ENCODE peak calls at places on chromosomes 13 and 19, in seven cellular contexts. One of them, this sample, is unnamed.

GRCh38 chr19:45321848-45322247 is 827 bp downstream of the CKM start:
- DNase-seq in IMR-90: no peak
- DNase-seq in HCT116: no peak
- DNase-seq in neuronal stem cell: no peak
- DNase-seq in GM23248: no peak
- DNase-seq in GM23338: no peak
- DNase-seq in PC-3: no peak
- DNase-seq in this sample: no peak

GRCh38 chr13:99985886-99986527 is 4.4 kb downstream of the ZIC2 start:
- DNase-seq in GM23338: no peak
- DNase-seq in PC-3: no peak
- DNase-seq in HCT116: no peak
- DNase-seq in GM23248: no peak
- DNase-seq in neuronal stem cell: no peak
- DNase-seq in IMR-90: no peak
- DNase-seq in this sample: no peak

GRCh38 chr19:38728752-38729541 is 15.3 kb downstream of the CAPN12 start:
- DNase-seq in HCT116: no peak
- DNase-seq in PC-3: no peak
- DNase-seq in IMR-90: no peak
- DNase-seq in GM23338: no peak
- DNase-seq in neuronal stem cell: no peak
- DNase-seq in GM23248: no peak
- DNase-seq in this sample: no peak

GRCh38 chr19:33220115-33220514 is 5.5 kb downstream of the SLC7A10 start:
- DNase-seq in GM23248: no peak
- DNase-seq in IMR-90: no peak
- DNase-seq in GM23338: no peak
- DNase-seq in neuronal stem cell: no peak
- DNase-seq in PC-3: no peak
- DNase-seq in HCT116: no peak
- DNase-seq in this sample: no peak

GRCh38 chr19:17075860-17076538 is 422 bp downstream of the MYO9B start:
- DNase-seq in neuronal stem cell: no peak
- DNase-seq in GM23338: peak
- DNase-seq in HCT116: no peak
- DNase-seq in IMR-90: peak
- DNase-seq in GM23248: peak
- DNase-seq in PC-3: peak
- DNase-seq in this sample: peak

GRCh38 chr19:46716013-46716671 is 772 bp downstream of the PRKD2 start:
- DNase-seq in PC-3: no peak
- DNase-seq in HCT116: no peak
- DNase-seq in IMR-90: no peak
- DNase-seq in GM23248: peak
- DNase-seq in neuronal stem cell: no peak
- DNase-seq in GM23338: peak
- DNase-seq in this sample: peak

GRCh38 chr13:50580684-50581305 is 262.7 kb downstream of the DLEU7 start:
- DNase-seq in GM23248: peak
- DNase-seq in HCT116: no peak
- DNase-seq in GM23338: no peak
- DNase-seq in PC-3: no peak
- DNase-seq in neuronal stem cell: no peak
- DNase-seq in IMR-90: peak
- DNase-seq in this sample: no peak

GRCh38 chr13:114079601-114080536 is 52.6 kb downstream of the RASA3 start:
- DNase-seq in IMR-90: no peak
- DNase-seq in PC-3: no peak
- DNase-seq in HCT116: no peak
- DNase-seq in GM23338: no peak
- DNase-seq in neuronal stem cell: no peak
- DNase-seq in GM23248: no peak
- DNase-seq in this sample: no peak

GRCh38 chr13:43300817-43301216 is 277.4 kb downstream of the DNAJC15 start:
- DNase-seq in neuronal stem cell: no peak
- DNase-seq in PC-3: no peak
- DNase-seq in GM23248: peak
- DNase-seq in GM23338: no peak
- DNase-seq in IMR-90: peak
- DNase-seq in HCT116: no peak
- DNase-seq in this sample: no peak

GRCh38 chr13:99132295-99132835 is 68.3 kb upstream of the UBAC2 start:
- DNase-seq in HCT116: no peak
- DNase-seq in neuronal stem cell: no peak
- DNase-seq in PC-3: no peak
- DNase-seq in GM23338: no peak
- DNase-seq in GM23248: no peak
- DNase-seq in IMR-90: no peak
- DNase-seq in this sample: peak

GRCh38 chr19:18191640-18192062 is 1.4 kb upstream of the MPV17L2 start:
- DNase-seq in HCT116: no peak
- DNase-seq in PC-3: no peak
- DNase-seq in GM23338: no peak
- DNase-seq in IMR-90: no peak
- DNase-seq in GM23248: no peak
- DNase-seq in neuronal stem cell: no peak
- DNase-seq in this sample: no peak

GRCh38 chr19:33310606-33311325 is 8.4 kb upstream of the CEBPA start:
- DNase-seq in IMR-90: no peak
- DNase-seq in GM23248: no peak
- DNase-seq in PC-3: peak
- DNase-seq in neuronal stem cell: no peak
- DNase-seq in HCT116: no peak
- DNase-seq in GM23338: peak
- DNase-seq in this sample: no peak

GRCh38 chr13:19183676-19184075 is 2.1 kb upstream of the TUBA3C start:
- DNase-seq in GM23248: no peak
- DNase-seq in GM23338: no peak
- DNase-seq in PC-3: no peak
- DNase-seq in neuronal stem cell: no peak
- DNase-seq in HCT116: no peak
- DNase-seq in IMR-90: no peak
- DNase-seq in this sample: no peak

GRCh38 chr19:58386576-58387337 is at the start of gene RPS5:
- DNase-seq in PC-3: peak
- DNase-seq in GM23338: peak
- DNase-seq in HCT116: peak
- DNase-seq in neuronal stem cell: peak
- DNase-seq in IMR-90: peak
- DNase-seq in GM23248: peak
- DNase-seq in this sample: peak

GRCh38 chr13:111548805-111549204 is 228.4 kb downstream of the TEX29 start:
- DNase-seq in GM23248: no peak
- DNase-seq in neuronal stem cell: no peak
- DNase-seq in GM23338: no peak
- DNase-seq in IMR-90: no peak
- DNase-seq in HCT116: no peak
- DNase-seq in PC-3: no peak
- DNase-seq in this sample: no peak

GRCh38 chr19:21482863-21483276 is 22.5 kb upstream of the ZNF429 start:
- DNase-seq in HCT116: peak
- DNase-seq in GM23248: peak
- DNase-seq in neuronal stem cell: no peak
- DNase-seq in PC-3: peak
- DNase-seq in GM23338: peak
- DNase-seq in IMR-90: no peak
- DNase-seq in this sample: peak

GRCh38 chr19:52669586-52669985 is 31.4 kb upstream of the ZNF83 start:
- DNase-seq in HCT116: no peak
- DNase-seq in GM23338: no peak
- DNase-seq in PC-3: no peak
- DNase-seq in IMR-90: no peak
- DNase-seq in neuronal stem cell: no peak
- DNase-seq in GM23248: no peak
- DNase-seq in this sample: no peak

DNA sequence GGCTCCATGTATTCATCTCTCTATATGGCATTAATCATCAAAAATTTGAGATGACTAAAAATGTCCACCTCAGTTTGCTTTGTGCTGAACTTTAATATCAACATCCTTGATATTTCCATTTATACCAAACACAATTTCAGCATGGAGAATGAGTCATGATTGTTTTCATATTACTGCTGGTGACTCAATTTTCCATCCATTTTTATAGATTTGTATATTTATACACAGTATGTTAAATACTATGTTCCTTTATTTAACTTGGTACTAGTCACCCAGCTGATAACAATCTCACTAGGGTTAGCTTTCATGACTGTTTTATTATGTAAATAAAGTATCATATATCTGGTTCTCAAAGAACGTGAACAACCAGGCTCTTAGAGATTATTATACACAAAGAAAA is 1255.1 kb downstream of the SLITRK1 start:
- DNase-seq in IMR-90: peak
- DNase-seq in neuronal stem cell: no peak
- DNase-seq in HCT116: no peak
- DNase-seq in GM23338: no peak
- DNase-seq in PC-3: peak
- DNase-seq in GM23248: peak
- DNase-seq in this sample: no peak
- H3K4me2 ChIP-seq in IMR-90: no peak
- H3K4me2 ChIP-seq in neuronal stem cell: no peak
- H3K4me2 ChIP-seq in HCT116: no peak
- H3K4me2 ChIP-seq in GM23338: no peak
- H3K4me2 ChIP-seq in PC-3: peak
- H3K4me2 ChIP-seq in GM23248: no peak
- H3K4me2 ChIP-seq in this sample: no peak

GRCh38 chr13:34466301-34466700 is 475.8 kb upstream of the NBEA start:
- DNase-seq in GM23338: no peak
- DNase-seq in IMR-90: no peak
- DNase-seq in neuronal stem cell: no peak
- DNase-seq in GM23248: no peak
- DNase-seq in PC-3: peak
- DNase-seq in HCT116: no peak
- DNase-seq in this sample: no peak

GRCh38 chr13:34465423-34465922 is 476.6 kb upstream of the NBEA start:
- DNase-seq in GM23248: no peak
- DNase-seq in IMR-90: no peak
- DNase-seq in HCT116: no peak
- DNase-seq in GM23338: no peak
- DNase-seq in PC-3: no peak
- DNase-seq in neuronal stem cell: no peak
- DNase-seq in this sample: no peak

GRCh38 chr13:34474469-34474868 is 467.6 kb upstream of the NBEA start:
- DNase-seq in HCT116: no peak
- DNase-seq in PC-3: no peak
- DNase-seq in IMR-90: no peak
- DNase-seq in neuronal stem cell: no peak
- DNase-seq in GM23338: no peak
- DNase-seq in GM23248: no peak
- DNase-seq in this sample: no peak

GRCh38 chr13:34467450-34468083 is 474.5 kb upstream of the NBEA start:
- DNase-seq in GM23248: no peak
- DNase-seq in IMR-90: no peak
- DNase-seq in PC-3: no peak
- DNase-seq in HCT116: no peak
- DNase-seq in neuronal stem cell: no peak
- DNase-seq in GM23338: no peak
- DNase-seq in this sample: no peak

DNA sequence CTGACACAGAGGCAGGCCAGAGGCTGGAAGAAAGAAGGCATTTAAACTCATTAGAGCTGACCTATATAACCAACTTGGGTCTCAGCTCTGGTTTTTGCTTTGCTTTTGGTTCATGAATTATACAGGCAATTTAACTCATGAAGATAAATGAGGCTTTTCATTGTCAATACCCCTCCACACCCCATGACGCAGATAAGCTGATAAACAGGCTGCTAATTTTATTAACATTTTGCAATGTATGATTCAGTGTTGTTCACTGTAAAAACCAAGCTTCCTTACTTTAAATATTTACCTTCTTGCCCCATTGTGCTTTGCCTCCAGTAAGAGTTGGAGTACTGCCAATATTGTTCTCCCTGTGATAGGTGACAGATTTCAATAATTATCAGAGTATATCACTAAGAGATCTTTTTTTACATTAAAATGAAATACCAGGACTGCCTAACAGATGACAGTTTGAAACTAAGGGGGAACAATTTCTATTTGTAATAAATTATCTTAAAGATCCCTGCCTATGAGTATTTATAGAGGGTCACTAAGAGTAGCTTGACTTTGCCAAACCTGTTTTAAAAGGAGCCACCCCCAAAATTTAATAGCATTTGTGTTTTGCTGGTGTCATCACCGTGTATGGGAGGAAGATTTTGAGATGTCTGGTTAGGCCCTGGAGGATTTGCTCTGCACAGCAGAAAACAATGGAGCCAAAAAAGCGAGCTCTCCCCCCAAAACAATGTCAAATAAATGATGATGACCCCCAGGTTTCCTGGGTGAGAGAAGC is 472.7 kb upstream of the NBEA start:
- DNase-seq in neuronal stem cell: no peak
- DNase-seq in GM23248: no peak
- DNase-seq in HCT116: no peak
- DNase-seq in PC-3: peak
- DNase-seq in GM23338: no peak
- DNase-seq in IMR-90: no peak
- DNase-seq in this sample: no peak
- H3K4me2 ChIP-seq in neuronal stem cell: no peak
- H3K4me2 ChIP-seq in GM23248: no peak
- H3K4me2 ChIP-seq in HCT116: no peak
- H3K4me2 ChIP-seq in PC-3: peak
- H3K4me2 ChIP-seq in GM23338: no peak
- H3K4me2 ChIP-seq in IMR-90: no peak
- H3K4me2 ChIP-seq in this sample: no peak

GRCh38 chr19:7637374-7638256 is 705 bp downstream of the STXBP2 start:
- DNase-seq in GM23338: no peak
- DNase-seq in neuronal stem cell: no peak
- DNase-seq in PC-3: peak
- DNase-seq in GM23248: no peak
- DNase-seq in IMR-90: no peak
- DNase-seq in HCT116: no peak
- DNase-seq in this sample: peak
- H3K4me2 ChIP-seq in GM23338: peak
- H3K4me2 ChIP-seq in neuronal stem cell: peak
- H3K4me2 ChIP-seq in PC-3: peak
- H3K4me2 ChIP-seq in GM23248: no peak
- H3K4me2 ChIP-seq in IMR-90: peak
- H3K4me2 ChIP-seq in HCT116: peak
- H3K4me2 ChIP-seq in this sample: peak

GRCh38 chr19:5850743-5851293 is 431 bp downstream of the FUT3 start:
- DNase-seq in GM23338: no peak
- DNase-seq in neuronal stem cell: no peak
- DNase-seq in GM23248: peak
- DNase-seq in IMR-90: peak
- DNase-seq in HCT116: no peak
- DNase-seq in PC-3: peak
- DNase-seq in this sample: peak
- H3K4me2 ChIP-seq in GM23338: no peak
- H3K4me2 ChIP-seq in neuronal stem cell: no peak
- H3K4me2 ChIP-seq in GM23248: no peak
- H3K4me2 ChIP-seq in IMR-90: no peak
- H3K4me2 ChIP-seq in HCT116: peak
- H3K4me2 ChIP-seq in PC-3: peak
- H3K4me2 ChIP-seq in this sample: peak

DNA sequence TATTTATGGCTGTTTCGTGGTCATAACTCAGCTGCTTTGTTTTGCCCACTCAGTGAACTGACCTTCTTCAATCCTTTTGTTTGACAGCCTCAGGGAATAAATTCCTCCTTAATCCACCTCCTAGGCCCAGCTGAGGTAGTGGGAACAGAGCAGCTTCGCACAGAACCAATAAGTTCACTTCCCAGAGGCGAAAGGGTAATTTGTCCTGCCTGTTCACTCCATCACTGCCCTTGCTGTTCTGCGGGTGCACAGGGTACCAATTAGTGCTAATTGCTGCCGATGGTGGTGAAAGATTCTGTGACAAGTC is 68.8 kb downstream of the ERCC5 start:
- DNase-seq in neuronal stem cell: no peak
- DNase-seq in GM23248: no peak
- DNase-seq in GM23338: no peak
- DNase-seq in PC-3: peak
- DNase-seq in IMR-90: no peak
- DNase-seq in HCT116: no peak
- DNase-seq in this sample: no peak
- H3K4me2 ChIP-seq in neuronal stem cell: no peak
- H3K4me2 ChIP-seq in GM23248: no peak
- H3K4me2 ChIP-seq in GM23338: no peak
- H3K4me2 ChIP-seq in PC-3: no peak
- H3K4me2 ChIP-seq in IMR-90: no peak
- H3K4me2 ChIP-seq in HCT116: no peak
- H3K4me2 ChIP-seq in this sample: no peak